ENCODE peak calls at places on chromosomes 4 and X, in five cellular contexts. H is ascending aorta, N is body of pancreas, D is osteoblast, Z is SK-N-SH. U is an unnamed sample. For H3K36me3, the result is how much of the 10 kb centered on the place peaks cover.

GRCh38 chr4:181835348-181835747 is 407.9 kb upstream of the TENM3 start:
- DNase-seq in H (no peak), N (no peak), D (no peak), Z (no peak), U (no peak)

GRCh38 chrX:72021975-72022374 is 109.7 kb downstream of the RTL5 start:
- DNase-seq in H (no peak), N (no peak), D (no peak), Z (no peak), U (no peak)

GRCh38 chrX:150767045-150767395 is 73.8 kb downstream of the MTMR1 start:
- DNase-seq in H (no peak), N (no peak), D (no peak), Z (no peak), U (no peak)

GRCh38 chr4:2096073-2096609 is 37.0 kb downstream of the NAT8L start:
- DNase-seq in H (no peak), N (no peak), D (no peak), Z (no peak), U (no peak)

GRCh38 chrX:150792949-150793527 is 99.8 kb downstream of the MTMR1 start:
- DNase-seq in H (no peak), N (no peak), D (no peak), Z (no peak), U (no peak)

GRCh38 chr4:78661086-78661690 is 109.6 kb downstream of the ANXA3 start:
- DNase-seq in H (no peak), N (no peak), D (no peak), Z (no peak), U (no peak)

GRCh38 chr4:158161561-158162354 is 11.1 kb downstream of the GASK1B start:
- DNase-seq in H (no peak), N (no peak), D (peak), Z (no peak), U (peak)

GRCh38 chr4:604131-604530 is 21.2 kb upstream of the PDE6B start:
- DNase-seq in H (no peak), N (no peak), D (no peak), Z (no peak), U (no peak)

GRCh38 chr4:94278777-94279176 is 63.9 kb downstream of the HPGDS start:
- DNase-seq in H (no peak), N (no peak), D (no peak), Z (no peak), U (no peak)

GRCh38 chrX:140110081-140110650 is 144.8 kb upstream of the CXorf66 start:
- DNase-seq in H (no peak), N (no peak), D (no peak), Z (no peak), U (no peak)

GRCh38 chrX:77160301-77160700 is 286.9 kb upstream of the FGF16 start:
- DNase-seq in H (no peak), N (no peak), D (no peak), Z (no peak), U (no peak)

GRCh38 chr4:168304744-168305459 is 13.7 kb downstream of the DDX60 start:
- DNase-seq in H (no peak), N (no peak), D (peak), Z (no peak), U (no peak)

GRCh38 chrX:11606408-11606807 is 59.3 kb downstream of the ARHGAP6 start:
- DNase-seq in H (no peak), N (no peak), D (no peak), Z (no peak), U (no peak)

GRCh38 chr4:7159923-7160322 is 32.4 kb upstream of the SORCS2 start:
- DNase-seq in H (no peak), N (peak), D (peak), Z (no peak), U (no peak)

GRCh38 chr4:43047044-43047443 is 154.5 kb downstream of the GRXCR1 start:
- DNase-seq in H (no peak), N (no peak), D (no peak), Z (no peak), U (no peak)

DNA sequence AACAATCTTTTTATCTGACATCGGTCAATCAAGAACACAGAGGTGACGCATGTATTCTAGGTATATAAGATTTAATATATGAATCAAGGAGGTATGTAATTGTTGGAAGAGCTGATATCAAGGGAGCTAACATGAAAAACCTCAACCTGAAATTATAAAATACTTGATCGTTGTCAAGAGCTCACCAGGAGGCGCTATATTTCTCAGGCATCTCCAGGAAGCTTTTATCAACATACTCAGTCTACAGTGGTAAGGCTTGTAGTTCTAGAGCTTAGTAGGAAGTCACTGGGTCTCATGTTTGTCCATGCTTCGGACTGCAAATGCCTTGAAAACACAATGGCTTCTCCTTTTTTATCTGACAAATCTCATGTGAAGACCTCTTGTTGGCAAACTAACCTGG is 156.1 kb downstream of the GRXCR1 start:
- DNase-seq in H (no peak), N (no peak), D (no peak), Z (no peak), U (no peak)
- TF ChIP-seq CTCF in H (no peak), N (no peak), D (no peak), Z (peak), U (no peak)

DNA sequence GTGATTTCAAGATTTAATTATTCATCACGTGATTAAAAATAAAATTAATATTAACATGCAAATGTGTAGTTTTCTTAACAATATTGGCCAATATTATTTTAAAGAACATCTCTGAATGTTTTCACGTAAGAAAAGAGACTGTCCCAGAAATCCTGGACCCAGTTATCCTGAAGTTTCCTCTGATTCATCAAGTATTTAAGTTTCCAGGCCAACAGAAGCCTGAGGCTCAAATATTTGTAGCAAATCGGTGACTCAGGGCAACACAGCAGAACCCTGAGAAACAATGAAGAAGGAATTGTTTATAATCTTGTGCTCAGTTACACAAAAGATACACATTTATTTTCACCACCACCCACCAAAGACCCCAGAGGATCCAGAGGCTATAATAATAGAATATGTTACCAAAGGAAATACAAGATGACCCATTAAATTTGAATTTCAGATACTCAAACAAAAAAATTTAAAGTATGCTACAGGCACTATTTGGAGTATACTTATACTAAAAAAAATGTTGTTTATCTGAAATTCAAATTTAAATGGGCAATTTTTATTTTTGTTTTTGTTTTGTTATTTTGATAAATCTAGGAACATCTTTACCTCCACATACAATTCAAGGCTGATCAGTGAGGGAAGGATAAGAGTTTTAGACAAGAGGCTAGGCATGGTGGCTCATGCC is 33.9 kb upstream of the SLC7A11 start:
- DNase-seq in H (no peak), N (no peak), D (peak), Z (no peak), U (no peak)
- H3K4me3 ChIP-seq in H (no peak), N (no peak), D (no peak), Z (no peak), U (no peak)

GRCh38 chr4:84691800-84692199 is 108.9 kb downstream of the CDS1 start:
- DNase-seq in H (no peak), N (no peak), D (no peak), Z (no peak), U (no peak)
- H3K36me3 ChIP-seq in H (half or more), N (under half), D (under half), Z (half or more), U (under half)

DNA sequence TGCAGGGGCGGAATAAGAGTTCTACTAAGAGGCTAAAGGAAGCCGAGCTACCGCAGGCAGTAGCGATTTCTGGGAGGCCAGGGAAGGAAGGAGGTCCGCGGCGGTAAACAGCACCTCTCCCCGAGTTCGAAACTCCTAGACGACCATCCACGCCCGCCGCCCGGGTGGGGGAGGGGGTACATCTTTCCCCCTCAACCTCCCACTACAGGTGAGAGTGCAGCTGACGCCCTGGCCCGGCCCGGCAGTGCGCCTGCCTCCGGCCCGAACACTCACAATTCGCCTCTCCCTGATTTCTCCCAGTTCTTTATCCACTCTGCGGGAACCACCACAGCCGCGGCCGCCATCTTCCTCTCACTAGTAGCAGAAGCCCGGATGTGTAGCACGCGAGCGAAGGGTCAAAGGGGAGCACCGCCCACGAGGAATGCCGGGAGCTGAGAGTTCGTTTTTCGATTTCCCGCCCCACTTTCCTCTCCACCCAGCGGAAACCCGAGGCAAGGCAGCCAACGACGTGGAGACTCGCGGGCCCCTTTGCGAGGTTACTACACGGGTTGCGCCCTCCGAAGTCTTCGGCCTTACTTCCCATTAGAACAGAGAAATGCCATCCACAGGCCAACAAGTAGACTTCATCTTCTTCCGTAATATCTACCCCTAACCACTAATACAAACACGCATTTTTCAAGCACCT is at the start of gene THOC2:
- DNase-seq in H (peak), N (peak), D (peak), Z (peak), U (peak)
- TF ChIP-seq CTCF in H (peak), N (peak), D (peak), Z (peak), U (peak)

GRCh38 chrX:13891367-13892146 is 74.7 kb upstream of the GPM6B start:
- DNase-seq in H (no peak), N (no peak), D (no peak), Z (no peak), U (no peak)
- H3K4me3 ChIP-seq in H (no peak), N (no peak), D (no peak), Z (no peak), U (no peak)

U was measured in psoas muscle.